ENCODE peak calls at places on chromosomes 13 and 19, in six cellular contexts. One of them, this sample, is unnamed.

GRCh38 chr19:8355631-8356402 is 8.1 kb upstream of the ANGPTL4 start:
- DNase-seq in WERI-Rb-1: no peak
- DNase-seq in gastrocnemius medialis: no peak
- DNase-seq in PC-3: peak
- DNase-seq in CD8-positive, alpha-beta T cell: no peak
- DNase-seq in Calu3: peak
- DNase-seq in this sample: no peak

GRCh38 chr19:27744926-27745844 is 1467.8 kb downstream of the UQCRFS1 start:
- DNase-seq in WERI-Rb-1: no peak
- DNase-seq in gastrocnemius medialis: no peak
- DNase-seq in PC-3: no peak
- DNase-seq in CD8-positive, alpha-beta T cell: no peak
- DNase-seq in Calu3: no peak
- DNase-seq in this sample: no peak

GRCh38 chr19:6828698-6829633 is 56.5 kb downstream of the VAV1 start:
- DNase-seq in WERI-Rb-1: no peak
- DNase-seq in gastrocnemius medialis: no peak
- DNase-seq in PC-3: peak
- DNase-seq in CD8-positive, alpha-beta T cell: peak
- DNase-seq in Calu3: peak
- DNase-seq in this sample: no peak

GRCh38 chr19:37813340-37813739 is 34.0 kb upstream of the ZNF573 start:
- DNase-seq in WERI-Rb-1: no peak
- DNase-seq in gastrocnemius medialis: no peak
- DNase-seq in PC-3: no peak
- DNase-seq in CD8-positive, alpha-beta T cell: no peak
- DNase-seq in Calu3: no peak
- DNase-seq in this sample: no peak

GRCh38 chr19:6232567-6232966 is 47.2 kb downstream of the MLLT1 start:
- DNase-seq in WERI-Rb-1: no peak
- DNase-seq in gastrocnemius medialis: no peak
- DNase-seq in PC-3: peak
- DNase-seq in CD8-positive, alpha-beta T cell: no peak
- DNase-seq in Calu3: no peak
- DNase-seq in this sample: no peak

GRCh38 chr19:46080561-46080960 is 39.8 kb upstream of the IGFL4 start:
- DNase-seq in WERI-Rb-1: no peak
- DNase-seq in gastrocnemius medialis: no peak
- DNase-seq in PC-3: peak
- DNase-seq in CD8-positive, alpha-beta T cell: no peak
- DNase-seq in Calu3: peak
- DNase-seq in this sample: no peak

GRCh38 chr19:20503536-20503935 is 62.0 kb downstream of the ZNF737 start:
- DNase-seq in WERI-Rb-1: no peak
- DNase-seq in gastrocnemius medialis: no peak
- DNase-seq in PC-3: peak
- DNase-seq in CD8-positive, alpha-beta T cell: no peak
- DNase-seq in Calu3: no peak
- DNase-seq in this sample: no peak

GRCh38 chr19:33906578-33907335 is 110.1 kb downstream of the KCTD15 start:
- DNase-seq in WERI-Rb-1: no peak
- DNase-seq in gastrocnemius medialis: no peak
- DNase-seq in PC-3: no peak
- DNase-seq in CD8-positive, alpha-beta T cell: no peak
- DNase-seq in Calu3: no peak
- DNase-seq in this sample: peak

GRCh38 chr13:106095406-106095805 is 440.1 kb downstream of the EFNB2 start:
- DNase-seq in WERI-Rb-1: no peak
- DNase-seq in gastrocnemius medialis: no peak
- DNase-seq in PC-3: no peak
- DNase-seq in CD8-positive, alpha-beta T cell: no peak
- DNase-seq in Calu3: no peak
- DNase-seq in this sample: no peak

GRCh38 chr19:3969435-3970312 is 1.2 kb downstream of the DAPK3 start:
- DNase-seq in WERI-Rb-1: no peak
- DNase-seq in gastrocnemius medialis: peak
- DNase-seq in PC-3: peak
- DNase-seq in CD8-positive, alpha-beta T cell: no peak
- DNase-seq in Calu3: peak
- DNase-seq in this sample: peak

GRCh38 chr19:13004273-13004672 is 9.0 kb downstream of the NFIX start:
- DNase-seq in WERI-Rb-1: no peak
- DNase-seq in gastrocnemius medialis: no peak
- DNase-seq in PC-3: no peak
- DNase-seq in CD8-positive, alpha-beta T cell: no peak
- DNase-seq in Calu3: no peak
- DNase-seq in this sample: no peak

GRCh38 chr13:47087841-47088240 is 191.0 kb upstream of the HTR2A start:
- DNase-seq in WERI-Rb-1: no peak
- DNase-seq in gastrocnemius medialis: no peak
- DNase-seq in PC-3: no peak
- DNase-seq in CD8-positive, alpha-beta T cell: no peak
- DNase-seq in Calu3: no peak
- DNase-seq in this sample: no peak

GRCh38 chr19:11017275-11018035 is 56.6 kb downstream of the SMARCA4 start:
- DNase-seq in WERI-Rb-1: no peak
- DNase-seq in gastrocnemius medialis: no peak
- DNase-seq in PC-3: no peak
- DNase-seq in CD8-positive, alpha-beta T cell: no peak
- DNase-seq in Calu3: no peak
- DNase-seq in this sample: no peak

GRCh38 chr19:10260141-10260584 is 8.1 kb downstream of the MRPL4 start:
- DNase-seq in WERI-Rb-1: no peak
- DNase-seq in gastrocnemius medialis: no peak
- DNase-seq in PC-3: peak
- DNase-seq in CD8-positive, alpha-beta T cell: no peak
- DNase-seq in Calu3: peak
- DNase-seq in this sample: no peak

GRCh38 chr13:30148171-30148754 is 159.1 kb downstream of the KATNAL1 start:
- DNase-seq in WERI-Rb-1: no peak
- DNase-seq in gastrocnemius medialis: no peak
- DNase-seq in PC-3: no peak
- DNase-seq in CD8-positive, alpha-beta T cell: peak
- DNase-seq in Calu3: no peak
- DNase-seq in this sample: no peak

GRCh38 chr19:39024875-39025641 is 7.3 kb downstream of the FBXO27 start:
- DNase-seq in WERI-Rb-1: no peak
- DNase-seq in gastrocnemius medialis: no peak
- DNase-seq in PC-3: no peak
- DNase-seq in CD8-positive, alpha-beta T cell: no peak
- DNase-seq in Calu3: no peak
- DNase-seq in this sample: no peak

GRCh38 chr19:40283414-40284250 is 1.5 kb downstream of the AKT2 start:
- DNase-seq in WERI-Rb-1: no peak
- DNase-seq in gastrocnemius medialis: no peak
- DNase-seq in PC-3: no peak
- DNase-seq in CD8-positive, alpha-beta T cell: no peak
- DNase-seq in Calu3: no peak
- DNase-seq in this sample: no peak

GRCh38 chr19:40369797-40370196 is 20.2 kb downstream of the HIPK4 start:
- DNase-seq in WERI-Rb-1: no peak
- DNase-seq in gastrocnemius medialis: no peak
- DNase-seq in PC-3: no peak
- DNase-seq in CD8-positive, alpha-beta T cell: no peak
- DNase-seq in Calu3: no peak
- DNase-seq in this sample: no peak

GRCh38 chr13:110245421-110245899 is 61.5 kb downstream of the COL4A1 start:
- DNase-seq in WERI-Rb-1: peak
- DNase-seq in gastrocnemius medialis: no peak
- DNase-seq in PC-3: no peak
- DNase-seq in CD8-positive, alpha-beta T cell: no peak
- DNase-seq in Calu3: no peak
- DNase-seq in this sample: no peak

GRCh38 chr13:67964091-67964490 is 734.0 kb upstream of the PCDH9 start:
- DNase-seq in WERI-Rb-1: no peak
- DNase-seq in gastrocnemius medialis: no peak
- DNase-seq in PC-3: no peak
- DNase-seq in CD8-positive, alpha-beta T cell: no peak
- DNase-seq in Calu3: no peak
- DNase-seq in this sample: no peak

GRCh38 chr13:49046002-49046401 is 70.3 kb downstream of the FNDC3A start:
- DNase-seq in WERI-Rb-1: no peak
- DNase-seq in gastrocnemius medialis: no peak
- DNase-seq in PC-3: no peak
- DNase-seq in CD8-positive, alpha-beta T cell: no peak
- DNase-seq in Calu3: no peak
- DNase-seq in this sample: no peak

GRCh38 chr13:114130131-114130707 is 2.2 kb downstream of the RASA3 start:
- DNase-seq in WERI-Rb-1: peak
- DNase-seq in gastrocnemius medialis: no peak
- DNase-seq in PC-3: no peak
- DNase-seq in CD8-positive, alpha-beta T cell: peak
- DNase-seq in Calu3: no peak
- DNase-seq in this sample: no peak

GRCh38 chr13:81540777-81541176 is 1199.9 kb upstream of the SPRY2 start:
- DNase-seq in WERI-Rb-1: no peak
- DNase-seq in gastrocnemius medialis: no peak
- DNase-seq in PC-3: peak
- DNase-seq in CD8-positive, alpha-beta T cell: no peak
- DNase-seq in Calu3: no peak
- DNase-seq in this sample: no peak
- TF ChIP-seq CTCF in WERI-Rb-1: no peak
- TF ChIP-seq CTCF in gastrocnemius medialis: no peak
- TF ChIP-seq CTCF in PC-3: peak
- TF ChIP-seq CTCF in CD8-positive, alpha-beta T cell: no peak
- TF ChIP-seq CTCF in Calu3: no peak
- TF ChIP-seq CTCF in this sample: peak

DNA sequence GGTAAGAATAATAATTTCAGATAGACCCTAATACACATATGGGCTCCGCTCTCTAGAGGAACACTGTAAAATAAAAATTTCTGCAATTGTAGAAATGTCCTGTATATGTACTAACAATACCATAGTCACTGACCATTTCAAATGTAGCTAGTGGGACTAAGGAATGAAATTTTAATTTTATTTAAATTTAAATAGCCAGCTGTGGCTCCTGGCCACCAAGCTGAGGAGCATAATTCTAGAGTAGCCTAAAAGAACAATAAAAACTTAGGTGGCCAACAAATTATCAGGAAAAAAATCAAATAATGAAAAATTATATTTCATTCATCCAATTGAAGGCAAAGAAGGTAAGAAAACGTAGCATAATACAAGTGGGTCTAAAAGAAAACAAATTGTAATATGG is 240.9 kb upstream of the MIR17HG start:
- DNase-seq in WERI-Rb-1: no peak
- DNase-seq in gastrocnemius medialis: no peak
- DNase-seq in PC-3: no peak
- DNase-seq in CD8-positive, alpha-beta T cell: no peak
- DNase-seq in Calu3: no peak
- DNase-seq in this sample: no peak
- TF ChIP-seq CTCF in WERI-Rb-1: no peak
- TF ChIP-seq CTCF in gastrocnemius medialis: no peak
- TF ChIP-seq CTCF in PC-3: no peak
- TF ChIP-seq CTCF in CD8-positive, alpha-beta T cell: no peak
- TF ChIP-seq CTCF in Calu3: no peak
- TF ChIP-seq CTCF in this sample: no peak

GRCh38 chr19:53076984-53077383 is 26.2 kb downstream of the ZNF160 start:
- DNase-seq in WERI-Rb-1: peak
- DNase-seq in gastrocnemius medialis: no peak
- DNase-seq in PC-3: peak
- DNase-seq in CD8-positive, alpha-beta T cell: no peak
- DNase-seq in Calu3: no peak
- DNase-seq in this sample: peak
- TF ChIP-seq CTCF in WERI-Rb-1: peak
- TF ChIP-seq CTCF in gastrocnemius medialis: peak
- TF ChIP-seq CTCF in PC-3: peak
- TF ChIP-seq CTCF in CD8-positive, alpha-beta T cell: no peak
- TF ChIP-seq CTCF in Calu3: no peak
- TF ChIP-seq CTCF in this sample: peak

DNA sequence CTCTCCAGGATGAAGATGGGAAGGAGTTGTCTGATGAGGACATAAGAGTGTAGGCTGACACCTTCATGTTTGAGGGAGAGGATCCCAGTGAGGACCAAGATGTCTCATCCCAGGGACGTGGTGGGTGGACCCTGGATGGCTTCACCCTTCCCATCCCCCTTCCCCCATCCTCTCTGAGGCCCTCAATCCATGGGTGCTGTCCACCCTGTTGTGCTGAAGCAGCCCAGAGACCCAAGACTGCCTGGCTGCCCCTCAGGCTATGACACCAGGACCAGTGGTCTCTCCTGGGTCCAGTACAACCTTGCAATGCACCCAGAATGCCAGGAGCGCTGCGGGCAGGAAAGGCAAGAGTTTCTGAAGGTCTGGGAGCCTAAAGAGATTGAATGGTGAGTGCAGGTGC is 3.4 kb upstream of the CYP4F12 start:
- DNase-seq in WERI-Rb-1: no peak
- DNase-seq in gastrocnemius medialis: no peak
- DNase-seq in PC-3: no peak
- DNase-seq in CD8-positive, alpha-beta T cell: no peak
- DNase-seq in Calu3: no peak
- DNase-seq in this sample: no peak
- TF ChIP-seq CTCF in WERI-Rb-1: no peak
- TF ChIP-seq CTCF in gastrocnemius medialis: no peak
- TF ChIP-seq CTCF in PC-3: no peak
- TF ChIP-seq CTCF in CD8-positive, alpha-beta T cell: no peak
- TF ChIP-seq CTCF in Calu3: no peak
- TF ChIP-seq CTCF in this sample: no peak

GRCh38 chr19:310141-310651 is 19.0 kb upstream of the PLPP2 start:
- DNase-seq in WERI-Rb-1: no peak
- DNase-seq in gastrocnemius medialis: no peak
- DNase-seq in PC-3: no peak
- DNase-seq in CD8-positive, alpha-beta T cell: no peak
- DNase-seq in Calu3: no peak
- DNase-seq in this sample: no peak
- TF ChIP-seq CTCF in WERI-Rb-1: no peak
- TF ChIP-seq CTCF in gastrocnemius medialis: no peak
- TF ChIP-seq CTCF in PC-3: no peak
- TF ChIP-seq CTCF in CD8-positive, alpha-beta T cell: no peak
- TF ChIP-seq CTCF in Calu3: no peak
- TF ChIP-seq CTCF in this sample: no peak

DNA sequence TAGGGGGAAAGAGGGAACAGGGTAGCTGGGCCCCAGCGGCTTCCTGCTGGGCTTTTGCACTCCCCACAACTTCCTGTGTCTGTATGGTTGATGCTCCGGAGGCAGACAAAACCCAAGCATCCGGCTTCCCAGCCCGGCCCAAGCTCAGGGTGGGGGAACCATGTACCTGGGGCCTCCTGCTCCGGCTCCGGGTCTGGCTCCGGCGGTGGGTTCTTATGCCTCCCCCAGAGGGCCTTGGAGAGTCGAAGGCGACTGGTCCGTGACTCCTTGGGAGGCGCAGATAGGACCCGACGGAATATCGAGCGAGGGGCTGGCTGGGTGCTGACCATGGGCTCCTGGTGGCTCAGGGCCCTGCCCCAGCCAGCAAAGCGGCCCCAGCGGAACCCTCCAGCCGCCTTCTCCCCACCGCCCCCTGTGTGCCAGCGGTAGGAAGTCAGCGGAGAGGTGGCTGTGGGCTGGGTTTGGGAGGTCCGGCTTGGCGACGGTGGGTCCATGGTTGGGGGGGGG is 426 bp downstream of the RASAL3 start:
- DNase-seq in WERI-Rb-1: no peak
- DNase-seq in gastrocnemius medialis: no peak
- DNase-seq in PC-3: no peak
- DNase-seq in CD8-positive, alpha-beta T cell: peak
- DNase-seq in Calu3: no peak
- DNase-seq in this sample: no peak
- TF ChIP-seq CTCF in WERI-Rb-1: no peak
- TF ChIP-seq CTCF in gastrocnemius medialis: no peak
- TF ChIP-seq CTCF in PC-3: no peak
- TF ChIP-seq CTCF in CD8-positive, alpha-beta T cell: no peak
- TF ChIP-seq CTCF in Calu3: no peak
- TF ChIP-seq CTCF in this sample: no peak